ENCODE peak calls at places on chromosomes 1 and 21, in nine cellular contexts. D, Y, Q, E, X, G, F, B and I are unnamed samples.

GRCh38 chr1:241660424-241660972 is 8.4 kb downstream of the WDR64 start:
- DNase-seq in B (no peak), E (no peak), X (no peak), F (no peak), Y (no peak), Q (no peak), G (no peak), D (no peak), I (no peak)

GRCh38 chr1:224668991-224669390 is 52.9 kb downstream of the CNIH3 start:
- DNase-seq in G (no peak), Y (no peak), X (no peak), F (no peak), Q (no peak), B (no peak), D (no peak), E (no peak), I (no peak)

GRCh38 chr1:195886000-195886399 is 722.2 kb downstream of the KCNT2 start:
- DNase-seq in Y (no peak), F (no peak), B (no peak), E (no peak), D (no peak), Q (peak; percentile 3), G (no peak), X (peak; percentile 10), I (no peak)

GRCh38 chr1:31605908-31606427 is 11.5 kb upstream of the HCRTR1 start:
- DNase-seq in B (no peak), G (no peak), Y (no peak), D (peak; percentile 88), F (no peak), E (no peak), Q (no peak), X (peak; percentile 67), I (peak; percentile 71)

GRCh38 chr21:43333301-43334062 is 93.4 kb downstream of the SIK1 start:
- DNase-seq in Q (no peak), Y (no peak), G (no peak), D (peak; percentile 96), B (peak; percentile 79), F (no peak), E (peak; percentile 73), X (peak; percentile 95), I (peak; percentile 83)

GRCh38 chr1:113675299-113675698 is 84.0 kb downstream of the PHTF1 start:
- DNase-seq in Q (no peak), F (no peak), B (no peak), D (peak; percentile 19), Y (no peak), E (no peak), X (peak; percentile 59), G (no peak), I (no peak)

GRCh38 chr1:170415734-170416372 is 116.1 kb upstream of the GORAB start:
- DNase-seq in Q (no peak), E (no peak), Y (no peak), G (no peak), D (no peak), F (no peak), X (no peak), B (no peak), I (no peak)

GRCh38 chr1:975896-976683 is 5.8 kb downstream of the PERM1 start:
- DNase-seq in Q (peak; percentile 41), F (no peak), G (peak; percentile 32), X (peak; percentile 76), E (no peak), D (peak; percentile 36), Y (peak; percentile 64), B (peak; percentile 73), I (no peak)

GRCh38 chr1:42658880-42659337 is 686 bp downstream of the PPIH start:
- DNase-seq in F (no peak), G (no peak), X (peak; percentile 35), D (peak; percentile 43), Q (no peak), Y (no peak), E (no peak), B (no peak), I (no peak)

GRCh38 chr1:65525297-65526048 is 105.0 kb downstream of the LEPR start:
- DNase-seq in D (no peak), Y (peak; percentile 15), G (no peak), X (no peak), E (no peak), Q (no peak), B (peak; percentile 61), F (no peak), I (no peak)

GRCh38 chr1:65527211-65527610 is 106.7 kb downstream of the LEPR start:
- DNase-seq in E (no peak), G (no peak), X (no peak), D (peak; percentile 41), Y (no peak), Q (no peak), F (no peak), B (no peak), I (no peak)

GRCh38 chr1:65526049-65526556 is 105.6 kb downstream of the LEPR start:
- DNase-seq in Y (no peak), Q (no peak), F (no peak), B (no peak), X (no peak), G (no peak), E (no peak), D (no peak), I (no peak)

GRCh38 chr1:65528104-65528503 is 107.6 kb downstream of the LEPR start:
- DNase-seq in F (no peak), Q (no peak), B (no peak), Y (no peak), E (no peak), G (no peak), X (no peak), D (no peak), I (no peak)

DNA sequence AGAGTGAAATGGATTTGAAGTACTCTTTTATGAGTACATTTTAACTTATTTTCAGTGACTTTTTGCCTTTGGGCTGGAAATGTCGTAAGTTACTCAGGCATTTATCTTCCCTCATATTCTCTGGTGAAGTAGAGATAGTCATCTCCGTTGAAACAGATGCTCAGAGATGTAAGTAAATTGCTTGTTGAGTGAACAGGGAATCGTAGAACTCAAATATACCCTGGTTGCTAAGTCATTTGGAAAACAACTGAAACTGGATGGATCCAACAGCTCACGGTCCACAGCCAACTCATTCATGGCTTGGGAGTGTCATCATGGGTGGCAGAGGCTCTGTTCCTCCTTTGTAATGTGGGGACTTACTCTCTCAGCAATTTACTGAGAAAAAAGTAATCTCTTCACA is 107.2 kb downstream of the LEPR start:
- DNase-seq in X (no peak), Q (no peak), E (no peak), Y (no peak), F (no peak), G (no peak), B (no peak), D (no peak), I (no peak)
- H3K4me3 ChIP-seq in X (no peak overlapping the region), Q (no peak overlapping the region), E (peak overlapping the region; percentile 17), Y (no peak overlapping the region), F (peak overlapping the region; percentile 1), G (no peak overlapping the region), B (no peak overlapping the region), D (no peak overlapping the region), I (no peak overlapping the region)

GRCh38 chr21:45947716-45948255 is 33.8 kb upstream of the COL6A1 start:
- DNase-seq in Q (no peak), G (no peak), B (no peak), F (no peak), Y (no peak), E (no peak), X (no peak), D (no peak), I (no peak)

GRCh38 chr21:45950740-45951515 is 30.6 kb upstream of the COL6A1 start:
- DNase-seq in E (no peak), Y (no peak), G (no peak), X (no peak), Q (peak; percentile 12), F (no peak), B (peak; percentile 85), D (peak; percentile 48), I (no peak)

GRCh38 chr21:45951676-45952075 is 29.9 kb upstream of the COL6A1 start:
- DNase-seq in F (no peak), Q (no peak), Y (no peak), G (no peak), E (no peak), X (no peak), D (no peak), B (no peak), I (no peak)

GRCh38 chr21:45948576-45949141 is 32.9 kb upstream of the COL6A1 start:
- DNase-seq in Y (no peak), E (no peak), B (no peak), Q (no peak), F (no peak), D (no peak), G (no peak), X (no peak), I (no peak)

GRCh38 chr21:45949928-45950739 is 31.4 kb upstream of the COL6A1 start:
- DNase-seq in Q (no peak), D (no peak), F (no peak), G (no peak), X (no peak), B (no peak), E (no peak), Y (no peak), I (no peak)
- H3K4me3 ChIP-seq in Q (no peak overlapping the region), D (no peak overlapping the region), F (peak overlapping the region; percentile 30), G (no peak overlapping the region), X (no peak overlapping the region), B (no peak overlapping the region), E (no peak overlapping the region), Y (no peak overlapping the region), I (no peak overlapping the region)

GRCh38 chr1:109281680-109282496 is 1.1 kb downstream of the PSRC1 start:
- DNase-seq in B (no peak), Y (no peak), Q (no peak), G (no peak), F (no peak), D (no peak), X (no peak), E (no peak), I (no peak)
- H3K4me3 ChIP-seq in B (peak overlapping the region; percentile 12), Y (no peak overlapping the region), Q (peak overlapping the region; percentile 78), G (peak overlapping the region; percentile 96), F (peak overlapping the region; percentile 80), D (peak overlapping the region; percentile 63), X (peak overlapping the region; percentile 73), E (peak overlapping the region; percentile 66), I (peak overlapping the region; percentile 69)

GRCh38 chr1:182602945-182603645 is 1.1 kb downstream of the RGS16 start:
- DNase-seq in X (no peak), F (no peak), Q (no peak), E (no peak), D (no peak), G (no peak), B (no peak), Y (no peak), I (no peak)

GRCh38 chr1:182603646-182604127 is 502 bp downstream of the RGS16 start:
- DNase-seq in G (no peak), X (no peak), E (no peak), Y (no peak), B (no peak), D (no peak), Q (no peak), F (no peak), I (no peak)

GRCh38 chr1:182601926-182602325 is 2.3 kb downstream of the RGS16 start:
- DNase-seq in F (no peak), B (no peak), G (no peak), D (no peak), Y (no peak), E (no peak), Q (no peak), X (no peak), I (no peak)

GRCh38 chr1:182604128-182604834 is at the start of gene RGS16:
- DNase-seq in D (peak; percentile 62), F (peak; percentile 82), B (peak; percentile 98), Y (peak; percentile 84), X (peak; percentile 92), G (peak; percentile 85), Q (peak; percentile 84), E (peak; percentile 93), I (no peak)

GRCh38 chr1:182604835-182605164 is 611 bp upstream of the RGS16 start:
- DNase-seq in D (no peak), F (no peak), B (no peak), X (no peak), E (no peak), Q (no peak), G (no peak), Y (no peak), I (no peak)
- H3K4me3 ChIP-seq in D (no peak overlapping the region), F (peak overlapping the region; percentile 81), B (peak overlapping the region; percentile 6), X (no peak overlapping the region), E (peak overlapping the region; percentile 58), Q (no peak overlapping the region), G (peak overlapping the region; percentile 67), Y (peak overlapping the region; percentile 45), I (no peak overlapping the region)